ENCODE peak calls at places on chromosome 9, in seven cellular contexts. A is transverse colon, K is GM12878, B is HCT116, Q is prostate gland, L is stomach, S is GM23338. O is an unnamed sample.
A peak's percentile ranks its signal among the peaks of the same experiment; 100 is the strongest.

GRCh38 chr9:137357166-137357565 is 55.1 kb upstream of the NRARP start:
- DNase-seq in A (no peak), K (no peak), B (no peak), Q (no peak), L (no peak), S (no peak), O (no peak)

GRCh38 chr9:137323531-137324331 is 21.7 kb upstream of the NRARP start:
- DNase-seq in A (no peak), K (no peak), B (no peak), Q (no peak), L (no peak), S (no peak), O (no peak)

GRCh38 chr9:6632516-6633328 is 12.8 kb downstream of the GLDC start:
- DNase-seq in A (peak; percentile 50), K (peak; percentile 87), B (no peak), Q (no peak), L (no peak), S (peak; percentile 52), O (no peak)

GRCh38 chr9:10062629-10063395 is 550.0 kb downstream of the PTPRD start:
- DNase-seq in A (no peak), K (no peak), B (no peak), Q (no peak), L (no peak), S (no peak), O (peak; percentile 47)

GRCh38 chr9:120654278-120654677 is 60.0 kb downstream of the MEGF9 start:
- DNase-seq in A (no peak), K (no peak), B (no peak), Q (no peak), L (no peak), S (no peak), O (no peak)

GRCh38 chr9:136379003-136379287 is 5.5 kb upstream of the CARD9 start:
- DNase-seq in A (no peak), K (no peak), B (no peak), Q (no peak), L (no peak), S (no peak), O (no peak)

GRCh38 chr9:95003694-95004451 is 277.4 kb downstream of the AOPEP start:
- DNase-seq in A (peak; percentile 70), K (no peak), B (no peak), Q (peak; percentile 60), L (peak; percentile 60), S (peak; percentile 68), O (peak; percentile 73)

GRCh38 chr9:21682981-21683380 is 119.5 kb upstream of the MTAP start:
- DNase-seq in A (no peak), K (no peak), B (no peak), Q (no peak), L (no peak), S (no peak), O (peak; percentile 51)

GRCh38 chr9:89525673-89526374 is 27.9 kb upstream of the SEMA4D start:
- DNase-seq in A (no peak), K (no peak), B (no peak), Q (no peak), L (no peak), S (no peak), O (no peak)

GRCh38 chr9:114507726-114508125 is 2.5 kb upstream of the WHRN start:
- DNase-seq in A (no peak), K (no peak), B (no peak), Q (no peak), L (no peak), S (peak; percentile 49), O (peak; percentile 22)

GRCh38 chr9:86042226-86042625 is 57.1 kb downstream of the GOLM1 start:
- DNase-seq in A (no peak), K (no peak), B (no peak), Q (no peak), L (no peak), S (no peak), O (no peak)

GRCh38 chr9:73118898-73119554 is 32.6 kb upstream of the ANXA1 start:
- DNase-seq in A (no peak), K (no peak), B (peak; percentile 66), Q (no peak), L (no peak), S (no peak), O (peak; percentile 74)

GRCh38 chr9:83509372-83509771 is 28.8 kb downstream of the FRMD3 start:
- DNase-seq in A (no peak), K (no peak), B (no peak), Q (no peak), L (no peak), S (peak; percentile 40), O (no peak)

GRCh38 chr9:91930475-91930874 is 19.6 kb downstream of the ROR2 start:
- DNase-seq in A (no peak), K (no peak), B (no peak), Q (no peak), L (no peak), S (peak; percentile 58), O (peak; percentile 8)

GRCh38 chr9:78620764-78621163 is 323.8 kb downstream of the PSAT1 start:
- DNase-seq in A (no peak), K (no peak), B (no peak), Q (no peak), L (no peak), S (no peak), O (no peak)

GRCh38 chr9:37100317-37100716 is 20.1 kb upstream of the ZCCHC7 start:
- DNase-seq in A (no peak), K (no peak), B (no peak), Q (no peak), L (no peak), S (no peak), O (no peak)

GRCh38 chr9:127455299-127455992 is 4.1 kb downstream of the LRSAM1 start:
- DNase-seq in A (peak; percentile 47), K (no peak), B (no peak), Q (no peak), L (peak; percentile 58), S (no peak), O (peak; percentile 10)

GRCh38 chr9:127450170-127450830 is 906 bp downstream of the RPL12 start:
- DNase-seq in A (no peak), K (no peak), B (no peak), Q (no peak), L (peak; percentile 29), S (no peak), O (peak; percentile 16)

GRCh38 chr9:127451681-127452480 is 571 bp downstream of the LRSAM1 start:
- DNase-seq in A (peak; percentile 58), K (peak; percentile 47), B (no peak), Q (peak; percentile 46), L (peak; percentile 44), S (peak; percentile 70), O (peak; percentile 65)

GRCh38 chr9:127450831-127451680 is at the start of the genes LRSAM1 and RPL12:
- DNase-seq in A (peak; percentile 97), K (peak; percentile 79), B (peak; percentile 88), Q (peak; percentile 96), L (peak; percentile 98), S (peak; percentile 98), O (peak; percentile 93)

GRCh38 chr9:127452481-127453092 is 1.3 kb downstream of the LRSAM1 start:
- DNase-seq in A (peak; percentile 85), K (no peak), B (no peak), Q (peak; percentile 52), L (peak; percentile 91), S (no peak), O (peak; percentile 19)
- TF ChIP-seq POLR2AphosphoS5 in A (peak; percentile 56), K (no peak), B (no peak), Q (peak; percentile 18), L (no peak), S (no peak), O (no peak)

GRCh38 chr9:96453625-96454024 is 3.7 kb downstream of the HABP4 start:
- DNase-seq in A (no peak), K (no peak), B (no peak), Q (peak; percentile 6), L (no peak), S (peak; percentile 49), O (peak; percentile 31)
- TF ChIP-seq CTCF in A (peak; percentile 32), K (peak; percentile 33), B (peak; percentile 51), Q (peak; percentile 48), L (peak; percentile 33), S (peak; percentile 46), O (no peak)

GRCh38 chr9:70470050-70471015 is 55.9 kb upstream of the KLF9 start:
- DNase-seq in A (peak; percentile 82), K (no peak), B (no peak), Q (no peak), L (peak; percentile 73), S (no peak), O (peak; percentile 36)
- TF ChIP-seq POLR2AphosphoS5 in A (no peak), K (no peak), B (no peak), Q (no peak), L (no peak), S (no peak), O (no peak)

GRCh38 chr9:96651626-96652025 is 3.5 kb downstream of the PRXL2C start:
- DNase-seq in A (no peak), K (no peak), B (no peak), Q (no peak), L (no peak), S (peak; percentile 12), O (peak; percentile 31)
- TF ChIP-seq CTCF in A (peak; percentile 15), K (peak; percentile 64), B (peak; percentile 45), Q (peak; percentile 44), L (no peak), S (peak; percentile 69), O (peak; percentile 37)

DNA sequence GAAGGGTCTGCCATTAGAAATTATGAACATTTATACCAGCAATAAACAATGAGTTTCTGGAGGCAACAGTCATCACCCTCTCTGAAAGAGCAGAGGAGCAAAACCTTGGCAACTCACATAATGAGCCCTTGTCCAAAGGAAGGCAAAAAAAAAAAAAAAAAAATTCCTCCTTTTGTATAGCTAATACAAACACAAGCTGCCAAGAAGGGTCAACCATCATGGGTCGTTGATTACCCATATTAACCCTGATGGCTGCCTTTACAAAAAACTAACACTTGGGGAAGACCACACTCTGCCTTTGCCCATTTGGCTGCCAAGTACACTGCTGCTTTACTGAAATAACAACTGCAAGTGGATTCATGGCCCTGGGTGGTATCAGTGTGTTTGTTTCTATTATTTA is 272.7 kb downstream of the ADAMTSL1 start:
- DNase-seq in A (no peak), K (no peak), B (no peak), Q (no peak), L (no peak), S (no peak), O (peak; percentile 35)
- TF ChIP-seq POLR2AphosphoS5 in A (no peak), K (no peak), B (no peak), Q (no peak), L (no peak), S (no peak), O (no peak)